ENCODE peak calls at places on chromosome 16, in ten cellular contexts. J is AG09309, A is dorsolateral prefrontal cortex, X is neural progenitor cell, U is endothelial cell, E is HCT116, D is fibroblast of the aortic adventitia, S is tibial nerve, C is GM13976, B is AG04450. T is an unnamed sample.

GRCh38 chr16:27551046-27551445 is 1.1 kb downstream of the KATNIP start:
- DNase-seq in J (no peak), A (no peak), X (no peak), U (no peak), E (no peak), D (no peak), S (no peak), C (no peak), B (no peak), T (no peak)

GRCh38 chr16:27698266-27698665 is 148.3 kb downstream of the KATNIP start:
- DNase-seq in J (no peak), A (no peak), X (peak; percentile 85), U (peak; percentile 69), E (no peak), D (no peak), S (no peak), C (no peak), B (no peak), T (no peak)

GRCh38 chr16:29645699-29646187 is 17.3 kb upstream of the SPN start:
- DNase-seq in J (no peak), A (no peak), X (no peak), U (no peak), E (peak; percentile 49), D (peak; percentile 19), S (no peak), C (peak; percentile 78), B (no peak), T (no peak)

GRCh38 chr16:87240211-87241134 is 76.7 kb downstream of the C16orf95 start:
- DNase-seq in J (peak; percentile 46), A (no peak), X (no peak), U (no peak), E (no peak), D (no peak), S (no peak), C (no peak), B (no peak), T (no peak)

GRCh38 chr16:47699090-47699489 is 238.0 kb downstream of the PHKB start:
- DNase-seq in J (no peak), A (no peak), X (no peak), U (no peak), E (no peak), D (no peak), S (peak; percentile 7), C (no peak), B (no peak), T (no peak)

GRCh38 chr16:71711789-71712188 is 12.7 kb downstream of the PHLPP2 start:
- DNase-seq in J (no peak), A (no peak), X (no peak), U (no peak), E (no peak), D (no peak), S (no peak), C (no peak), B (no peak), T (no peak)

GRCh38 chr16:88561485-88562369 is 8.5 kb upstream of the ZC3H18 start:
- DNase-seq in J (no peak), A (peak; percentile 51), X (peak; percentile 73), U (peak; percentile 53), E (peak; percentile 36), D (peak; percentile 67), S (peak; percentile 34), C (peak; percentile 81), B (peak; percentile 13), T (peak; percentile 49)

GRCh38 chr16:75559564-75560372 is 3.7 kb upstream of the TMEM231 start:
- DNase-seq in J (no peak), A (no peak), X (peak; percentile 15), U (no peak), E (no peak), D (peak; percentile 77), S (no peak), C (no peak), B (no peak), T (no peak)

GRCh38 chr16:3922241-3922640 is 41.7 kb upstream of the CREBBP start:
- DNase-seq in J (no peak), A (no peak), X (no peak), U (no peak), E (no peak), D (no peak), S (no peak), C (no peak), B (no peak), T (no peak)

GRCh38 chr16:68247400-68247799 is 2.2 kb downstream of the PLA2G15 start:
- DNase-seq in J (no peak), A (no peak), X (no peak), U (no peak), E (no peak), D (no peak), S (no peak), C (no peak), B (no peak), T (no peak)

GRCh38 chr16:67943619-67944503 is at the start of gene LCAT:
- DNase-seq in J (no peak), A (peak; percentile 85), X (peak; percentile 38), U (no peak), E (no peak), D (peak; percentile 66), S (peak; percentile 56), C (no peak), B (no peak), T (no peak)

GRCh38 chr16:89971495-89972243 is 23.1 kb downstream of the DEF8 start:
- DNase-seq in J (no peak), A (no peak), X (no peak), U (peak; percentile 33), E (no peak), D (peak; percentile 3), S (no peak), C (no peak), B (no peak), T (no peak)

GRCh38 chr16:87696796-87697195 is 69.0 kb downstream of the KLHDC4 start:
- DNase-seq in J (no peak), A (no peak), X (no peak), U (no peak), E (no peak), D (no peak), S (no peak), C (no peak), B (no peak), T (no peak)

GRCh38 chr16:6096931-6097665 is 999.5 kb upstream of the EEF2KMT start:
- DNase-seq in J (no peak), A (no peak), X (no peak), U (no peak), E (no peak), D (no peak), S (no peak), C (no peak), B (no peak), T (no peak)

GRCh38 chr16:56807011-56807675 is 57.9 kb upstream of the SLC12A3 start:
- DNase-seq in J (peak; percentile 24), A (no peak), X (no peak), U (no peak), E (no peak), D (peak; percentile 79), S (no peak), C (no peak), B (peak; percentile 13), T (no peak)

GRCh38 chr16:4852221-4852872 is 5.1 kb downstream of the UBN1 start:
- DNase-seq in J (no peak), A (no peak), X (no peak), U (no peak), E (no peak), D (peak; percentile 68), S (no peak), C (no peak), B (no peak), T (no peak)

GRCh38 chr16:77376358-77376757 is 58.5 kb downstream of the ADAMTS18 start:
- DNase-seq in J (no peak), A (no peak), X (no peak), U (no peak), E (no peak), D (no peak), S (no peak), C (peak; percentile 23), B (no peak), T (no peak)
- TF ChIP-seq CTCF in J (no peak), A (no peak), X (peak; percentile 39), U (peak; percentile 35), E (peak; percentile 64), D (no peak), S (no peak), C (peak; percentile 36), B (no peak), T (no peak)

DNA sequence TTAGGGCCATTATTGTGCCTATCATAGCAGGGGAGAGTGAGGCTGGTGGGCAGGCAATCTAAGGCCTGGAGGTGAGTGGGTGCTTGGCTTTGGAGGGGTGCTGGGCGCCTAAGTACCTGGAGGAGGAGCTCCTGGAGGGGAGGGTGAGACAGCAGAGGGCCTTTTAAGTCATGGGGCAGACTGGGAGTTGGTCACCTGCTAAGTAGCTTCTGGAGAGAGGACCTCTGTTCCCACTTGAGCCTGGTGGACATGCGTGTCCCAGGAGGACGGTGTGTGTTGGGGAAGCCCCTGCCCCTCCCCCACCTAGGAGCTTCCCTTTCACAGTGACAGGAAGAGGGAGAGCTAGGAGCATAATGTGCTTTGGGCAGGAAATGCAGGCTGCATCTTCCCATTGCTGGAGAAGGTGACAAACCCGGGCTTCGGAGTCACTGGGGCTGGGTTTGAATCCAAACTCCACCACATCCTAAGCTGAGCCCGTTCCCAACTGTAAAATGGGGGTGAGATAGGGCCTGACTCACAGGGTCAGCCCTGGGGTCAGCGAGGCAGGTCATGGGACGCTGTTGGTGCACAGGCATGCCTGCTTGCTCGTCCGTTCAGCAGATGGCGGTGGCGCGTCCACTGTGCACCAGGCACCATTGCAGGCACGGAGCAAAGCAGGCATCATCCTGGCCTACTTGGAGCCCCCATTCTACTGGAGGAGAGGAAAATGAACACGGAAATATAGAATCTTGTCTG is 37.9 kb downstream of the CMIP start:
- DNase-seq in J (no peak), A (no peak), X (no peak), U (peak; percentile 26), E (no peak), D (no peak), S (no peak), C (no peak), B (no peak), T (no peak)
- TF ChIP-seq CTCF in J (no peak), A (no peak), X (no peak), U (no peak), E (no peak), D (no peak), S (no peak), C (no peak), B (no peak), T (no peak)

GRCh38 chr16:1825864-1826690 is 548 bp downstream of the HAGH start:
- DNase-seq in J (no peak), A (no peak), X (peak; percentile 91), U (peak; percentile 61), E (no peak), D (no peak), S (no peak), C (peak; percentile 89), B (peak; percentile 8), T (no peak)
- TF ChIP-seq CTCF in J (no peak), A (no peak), X (peak; percentile 24), U (no peak), E (no peak), D (no peak), S (no peak), C (no peak), B (no peak), T (no peak)

DNA sequence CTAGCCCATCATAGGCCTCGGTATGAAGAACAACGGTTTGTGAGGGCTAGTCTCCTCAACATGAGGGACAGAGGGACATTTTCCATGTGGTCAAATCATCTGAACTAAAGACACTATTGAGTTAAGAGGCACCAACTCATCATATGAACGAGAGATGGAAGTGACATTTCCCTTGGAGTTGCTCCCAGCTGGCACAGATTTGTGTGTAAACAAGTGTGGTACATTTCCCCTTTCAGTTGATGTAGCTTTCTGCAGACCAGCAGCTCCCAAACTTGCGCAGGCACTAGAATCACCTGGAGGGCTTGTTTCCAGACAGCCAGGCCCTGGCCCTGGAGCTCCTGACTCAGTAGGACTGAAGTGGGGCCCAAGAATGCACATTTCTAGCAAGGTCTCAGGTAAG is 205.5 kb downstream of the PARN start:
- DNase-seq in J (no peak), A (no peak), X (no peak), U (no peak), E (no peak), D (no peak), S (no peak), C (no peak), B (no peak), T (no peak)
- TF ChIP-seq CTCF in J (no peak), A (no peak), X (no peak), U (no peak), E (no peak), D (no peak), S (no peak), C (no peak), B (no peak), T (no peak)

T was measured in activated B cell treated with CpG ODN at 0.5 μM for 24 hours.